ENCODE peak calls at places on chromosomes 16 and 17, in nine cellular contexts. F is A549, I is AG10803, T is breast epithelium, R is right atrium auricular region, M is IMR-90, D is prostate gland, H is tibial nerve, U is RWPE1. G is an unnamed sample.

GRCh38 chr17:3796110-3796821 is 4.7 kb downstream of the ITGAE start:
- DNase-seq in F (no peak), I (no peak), T (peak; percentile 36), R (no peak), M (no peak), D (no peak), H (no peak), U (no peak), G (no peak)

GRCh38 chr17:12089809-12090384 is 69.2 kb downstream of the MAP2K4 start:
- DNase-seq in F (peak; percentile 12), I (peak; percentile 46), T (no peak), R (no peak), M (peak; percentile 83), D (no peak), H (no peak), U (peak; percentile 63), G (no peak)

GRCh38 chr17:44081681-44082080 is 11.1 kb downstream of the G6PC3 start:
- DNase-seq in F (no peak), I (peak; percentile 66), T (no peak), R (no peak), M (no peak), D (no peak), H (no peak), U (no peak), G (no peak)

GRCh38 chr17:33012522-33013033 is 20.9 kb downstream of the SPACA3 start:
- DNase-seq in F (peak; percentile 79), I (peak; percentile 83), T (no peak), R (peak; percentile 44), M (peak; percentile 98), D (no peak), H (no peak), U (peak; percentile 86), G (peak; percentile 55)

GRCh38 chr16:1973461-1974156 is 1.8 kb downstream of the TBL3 start:
- DNase-seq in F (no peak), I (no peak), T (no peak), R (no peak), M (no peak), D (no peak), H (no peak), U (no peak), G (no peak)

GRCh38 chr16:30032083-30032819 is 1.2 kb upstream of the TLCD3B start:
- DNase-seq in F (no peak), I (peak; percentile 58), T (no peak), R (peak; percentile 65), M (peak; percentile 67), D (no peak), H (no peak), U (peak; percentile 51), G (peak; percentile 74)

GRCh38 chr17:78366109-78366848 is 6.4 kb upstream of the SOCS3 start:
- DNase-seq in F (no peak), I (no peak), T (no peak), R (no peak), M (no peak), D (no peak), H (no peak), U (no peak), G (no peak)

GRCh38 chr16:27463741-27464662 is 62.0 kb downstream of the IL21R start:
- DNase-seq in F (no peak), I (no peak), T (no peak), R (no peak), M (no peak), D (no peak), H (no peak), U (no peak), G (no peak)

GRCh38 chr17:6456914-6457687 is 12.8 kb downstream of the PIMREG start:
- DNase-seq in F (peak; percentile 87), I (peak; percentile 57), T (no peak), R (no peak), M (peak; percentile 76), D (no peak), H (no peak), U (peak; percentile 53), G (peak; percentile 35)

GRCh38 chr16:84839054-84839453 is 19.3 kb downstream of the CRISPLD2 start:
- DNase-seq in F (no peak), I (peak; percentile 67), T (no peak), R (no peak), M (peak; percentile 80), D (no peak), H (no peak), U (no peak), G (peak; percentile 24)

DNA sequence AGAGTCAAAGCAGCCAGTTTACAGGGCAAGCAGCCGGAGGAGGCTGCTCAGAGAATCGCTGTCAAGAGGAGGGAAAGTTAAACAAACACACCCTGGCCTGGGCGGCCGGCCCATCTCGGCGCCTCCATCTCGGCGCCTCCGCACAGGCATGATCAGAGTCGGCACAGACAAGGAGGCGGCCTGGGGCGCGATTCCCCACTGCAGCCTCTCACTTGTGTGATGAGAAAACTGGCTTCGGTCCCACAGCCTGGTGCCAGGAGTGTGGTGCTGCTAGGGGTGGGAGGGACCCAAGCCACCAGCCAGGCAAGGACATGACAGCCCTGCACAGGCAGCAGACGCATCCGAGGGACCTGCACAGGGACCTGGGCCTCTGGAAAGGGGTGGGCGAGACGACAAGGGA is 17.7 kb downstream of the SLC38A10 start:
- DNase-seq in F (no peak), I (no peak), T (no peak), R (no peak), M (peak; percentile 68), D (peak; percentile 89), H (no peak), U (no peak), G (no peak)
- TF ChIP-seq CTCF in F (no peak), I (no peak), T (no peak), R (no peak), M (no peak), D (no peak), H (no peak), U (no peak), G (no peak)

GRCh38 chr16:5059386-5060072 is 6.2 kb downstream of the C16orf89 start:
- DNase-seq in F (no peak), I (no peak), T (no peak), R (no peak), M (no peak), D (no peak), H (no peak), U (no peak), G (no peak)

GRCh38 chr16:5060073-5060641 is 5.6 kb downstream of the C16orf89 start:
- DNase-seq in F (no peak), I (no peak), T (no peak), R (no peak), M (no peak), D (no peak), H (no peak), U (no peak), G (no peak)

GRCh38 chr16:5054876-5055865 is 10.6 kb downstream of the C16orf89 start:
- DNase-seq in F (no peak), I (no peak), T (no peak), R (no peak), M (no peak), D (no peak), H (no peak), U (no peak), G (no peak)

GRCh38 chr16:5058476-5058875 is 7.3 kb downstream of the C16orf89 start:
- DNase-seq in F (peak; percentile 66), I (no peak), T (no peak), R (no peak), M (no peak), D (no peak), H (no peak), U (no peak), G (no peak)

DNA sequence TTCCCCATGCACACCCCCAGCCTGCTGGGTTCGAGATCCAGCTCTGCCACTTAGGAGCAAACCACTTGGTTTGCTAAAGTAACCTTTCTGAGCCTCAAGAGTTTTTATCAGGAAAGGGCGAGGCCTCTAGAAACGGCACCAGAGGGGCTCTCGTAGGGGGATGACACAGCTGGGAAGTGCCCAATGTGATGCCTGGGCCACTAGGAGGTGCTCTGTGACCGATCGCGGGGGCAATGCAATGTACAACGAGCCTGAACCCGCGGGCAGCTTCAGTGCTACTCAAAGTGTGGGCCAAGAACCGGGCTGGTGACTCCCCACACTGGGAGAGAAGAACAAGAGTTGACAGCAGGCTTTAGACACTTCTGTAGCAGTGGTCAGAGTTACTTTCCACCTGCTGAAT is 9.4 kb downstream of the C16orf89 start:
- DNase-seq in F (no peak), I (no peak), T (no peak), R (no peak), M (no peak), D (no peak), H (no peak), U (no peak), G (peak; percentile 53)
- TF ChIP-seq CTCF in F (peak; percentile 42), I (peak; percentile 38), T (no peak), R (no peak), M (peak; percentile 48), D (no peak), H (no peak), U (no peak), G (peak; percentile 40)

GRCh38 chr17:2240541-2240940 is 63.0 kb downstream of the SMG6 start:
- DNase-seq in F (no peak), I (peak; percentile 55), T (no peak), R (no peak), M (no peak), D (no peak), H (no peak), U (no peak), G (no peak)

GRCh38 chr17:2241823-2242222 is 61.8 kb downstream of the SMG6 start:
- DNase-seq in F (no peak), I (peak; percentile 84), T (no peak), R (no peak), M (peak; percentile 83), D (no peak), H (no peak), U (no peak), G (no peak)

GRCh38 chr17:2239170-2239551 is 64.4 kb downstream of the SMG6 start:
- DNase-seq in F (no peak), I (no peak), T (no peak), R (no peak), M (no peak), D (no peak), H (no peak), U (no peak), G (no peak)

GRCh38 chr17:2238432-2239169 is 65.0 kb downstream of the SMG6 start:
- DNase-seq in F (no peak), I (no peak), T (no peak), R (no peak), M (no peak), D (peak; percentile 45), H (no peak), U (no peak), G (no peak)

DNA sequence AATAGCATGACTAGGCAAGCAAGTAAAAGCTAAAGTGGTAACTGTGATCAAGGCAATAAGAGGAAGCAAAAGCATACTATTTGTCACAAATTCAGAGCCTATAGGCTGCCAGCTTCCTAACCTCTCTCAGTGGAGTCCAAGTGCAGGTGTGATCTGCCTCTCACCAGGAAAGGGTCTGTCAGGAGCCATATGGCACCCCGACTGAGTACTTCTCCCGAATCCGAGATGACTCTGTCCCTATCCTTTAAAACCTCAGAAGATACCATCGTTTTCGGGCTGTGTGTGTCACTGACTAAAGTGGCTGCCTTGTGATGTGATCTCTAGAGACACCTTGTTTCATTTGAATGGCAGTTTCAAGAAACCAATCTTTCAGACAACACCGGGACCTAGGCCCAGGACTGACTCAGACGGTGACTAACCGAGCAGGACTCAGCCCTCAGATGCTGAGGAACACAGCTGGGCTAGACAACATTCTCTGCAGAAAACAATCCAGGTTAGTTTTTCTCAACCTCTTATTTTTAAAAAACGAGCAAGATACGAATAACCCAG is 63.6 kb downstream of the SMG6 start:
- DNase-seq in F (peak; percentile 50), I (peak; percentile 84), T (no peak), R (peak; percentile 88), M (peak; percentile 96), D (no peak), H (no peak), U (peak; percentile 84), G (no peak)
- TF ChIP-seq CTCF in F (no peak), I (no peak), T (no peak), R (no peak), M (no peak), D (no peak), H (no peak), U (no peak), G (no peak)

GRCh38 chr16:4183258-4184037 is 58.4 kb downstream of the SRL start:
- DNase-seq in F (peak; percentile 88), I (peak; percentile 91), T (peak; percentile 89), R (peak; percentile 90), M (peak; percentile 92), D (peak; percentile 87), H (peak; percentile 79), U (peak; percentile 97), G (peak; percentile 99)
- TF ChIP-seq CTCF in F (no peak), I (no peak), T (no peak), R (no peak), M (no peak), D (peak; percentile 27), H (no peak), U (no peak), G (no peak)

G was measured in Calu3.